ENCODE peak calls at places on chromosomes 2 and 18, in eight cellular contexts. W is NCI-H1930, T is tibial artery, D is mesothelial cell of epicardium, Z is amniotic epithelial cell, P is pons, I is GM13976, X is HS-27A. Q is an unnamed sample.

GRCh38 chr2:191758420-191759199 is 80.7 kb downstream of the NABP1 start:
- DNase-seq in W (no peak), T (peak), D (no peak), Z (peak), P (peak), I (peak), X (peak), Q (peak)

GRCh38 chr2:209323738-209324137 is 100.1 kb upstream of the MAP2 start:
- DNase-seq in W (no peak), T (no peak), D (no peak), Z (no peak), P (no peak), I (no peak), X (no peak), Q (no peak)

GRCh38 chr2:214379227-214379626 is 31.6 kb upstream of the VWC2L start:
- DNase-seq in W (no peak), T (no peak), D (no peak), Z (no peak), P (no peak), I (no peak), X (no peak), Q (no peak)

GRCh38 chr18:773980-774624 is 37.9 kb downstream of the YES1 start:
- DNase-seq in W (no peak), T (no peak), D (no peak), Z (no peak), P (no peak), I (no peak), X (no peak), Q (no peak)

GRCh38 chr2:26591619-26592505 is 49.3 kb downstream of the CIB4 start:
- DNase-seq in W (no peak), T (no peak), D (no peak), Z (peak), P (no peak), I (no peak), X (no peak), Q (no peak)

GRCh38 chr18:57436965-57437333 is 1.8 kb downstream of the ONECUT2 start:
- DNase-seq in W (no peak), T (no peak), D (no peak), Z (no peak), P (no peak), I (no peak), X (no peak), Q (no peak)

GRCh38 chr2:102637358-102637757 is 18.0 kb downstream of the SLC9A2 start:
- DNase-seq in W (no peak), T (no peak), D (no peak), Z (no peak), P (no peak), I (no peak), X (no peak), Q (no peak)

GRCh38 chr2:126859631-126860030 is 39.1 kb upstream of the TEX51 start:
- DNase-seq in W (no peak), T (no peak), D (no peak), Z (no peak), P (no peak), I (no peak), X (no peak), Q (no peak)

GRCh38 chr18:37385846-37386435 is 179.7 kb downstream of the CELF4 start:
- DNase-seq in W (peak), T (no peak), D (no peak), Z (peak), P (peak), I (peak), X (peak), Q (no peak)

GRCh38 chr2:214103199-214104001 is 307.5 kb upstream of the VWC2L start:
- DNase-seq in W (no peak), T (no peak), D (no peak), Z (peak), P (no peak), I (no peak), X (no peak), Q (peak)

GRCh38 chr2:144137705-144138428 is 382.1 kb downstream of the ZEB2 start:
- DNase-seq in W (no peak), T (no peak), D (no peak), Z (peak), P (peak), I (no peak), X (no peak), Q (no peak)

GRCh38 chr2:185695711-185696110 is 42.9 kb upstream of the FSIP2 start:
- DNase-seq in W (no peak), T (no peak), D (no peak), Z (no peak), P (no peak), I (no peak), X (no peak), Q (no peak)

GRCh38 chr2:217977840-217978535 is 24.8 kb downstream of the TNS1 start:
- DNase-seq in W (no peak), T (peak), D (no peak), Z (no peak), P (no peak), I (no peak), X (no peak), Q (no peak)

GRCh38 chr2:25482341-25482740 is 140.6 kb upstream of the DNMT3A start:
- DNase-seq in W (no peak), T (no peak), D (no peak), Z (no peak), P (no peak), I (no peak), X (no peak), Q (no peak)

GRCh38 chr2:47063159-47063930 is 91.8 kb downstream of the STPG4 start:
- DNase-seq in W (no peak), T (no peak), D (no peak), Z (no peak), P (no peak), I (no peak), X (no peak), Q (no peak)

GRCh38 chr2:20588918-20589871 is 61.7 kb downstream of the HS1BP3 start:
- DNase-seq in W (no peak), T (peak), D (no peak), Z (no peak), P (no peak), I (no peak), X (no peak), Q (no peak)

GRCh38 chr2:9108210-9108967 is 98.2 kb upstream of the ASAP2 start:
- DNase-seq in W (no peak), T (no peak), D (no peak), Z (no peak), P (no peak), I (no peak), X (no peak), Q (no peak)

GRCh38 chr18:58541789-58542425 is 87.0 kb downstream of the ALPK2 start:
- DNase-seq in W (no peak), T (no peak), D (no peak), Z (peak), P (peak), I (peak), X (peak), Q (no peak)

GRCh38 chr2:26672818-26673393 is 19.6 kb upstream of the KCNK3 start:
- DNase-seq in W (no peak), T (no peak), D (no peak), Z (no peak), P (no peak), I (no peak), X (no peak), Q (no peak)

GRCh38 chr2:120754067-120754960 is 18.6 kb downstream of the GLI2 start:
- DNase-seq in W (no peak), T (no peak), D (no peak), Z (peak), P (no peak), I (no peak), X (no peak), Q (no peak)

Q was measured in NCI-H1436 treated with DMSO at 0.1 percent for 48 hours.